ENCODE peak calls at places on chromosomes 3 and 15, in seven cellular contexts. One of them, this sample, is unnamed.

GRCh38 chr3:134381836-134382442 is 7.7 kb upstream of the AMOTL2 start:
- DNase-seq in H9: peak; percentile 67
- DNase-seq in bronchial epithelial cell: peak; percentile 99
- DNase-seq in A549: no peak
- DNase-seq in CD8-positive, alpha-beta T cell: no peak
- DNase-seq in transverse colon: peak; percentile 88
- DNase-seq in cardiac muscle cell: no peak
- DNase-seq in this sample: no peak

GRCh38 chr15:77836116-77836798 is 203.5 kb upstream of the LINGO1 start:
- DNase-seq in H9: peak; percentile 69
- DNase-seq in bronchial epithelial cell: peak; percentile 9
- DNase-seq in A549: peak; percentile 33
- DNase-seq in CD8-positive, alpha-beta T cell: no peak
- DNase-seq in transverse colon: no peak
- DNase-seq in cardiac muscle cell: peak; percentile 57
- DNase-seq in this sample: no peak

GRCh38 chr3:3189102-3189727 is 9.7 kb upstream of the CRBN start:
- DNase-seq in H9: no peak
- DNase-seq in bronchial epithelial cell: no peak
- DNase-seq in A549: no peak
- DNase-seq in CD8-positive, alpha-beta T cell: no peak
- DNase-seq in transverse colon: no peak
- DNase-seq in cardiac muscle cell: no peak
- DNase-seq in this sample: no peak

GRCh38 chr3:44284949-44285348 is 43.3 kb downstream of the TOPAZ1 start:
- DNase-seq in H9: no peak
- DNase-seq in bronchial epithelial cell: no peak
- DNase-seq in A549: no peak
- DNase-seq in CD8-positive, alpha-beta T cell: no peak
- DNase-seq in transverse colon: no peak
- DNase-seq in cardiac muscle cell: no peak
- DNase-seq in this sample: no peak

GRCh38 chr3:144770813-144771400 is 799.3 kb downstream of the DIPK2A start:
- DNase-seq in H9: no peak
- DNase-seq in bronchial epithelial cell: peak; percentile 28
- DNase-seq in A549: peak; percentile 33
- DNase-seq in CD8-positive, alpha-beta T cell: no peak
- DNase-seq in transverse colon: no peak
- DNase-seq in cardiac muscle cell: peak; percentile 51
- DNase-seq in this sample: no peak

GRCh38 chr3:141789281-141789680 is 26.1 kb downstream of the GRK7 start:
- DNase-seq in H9: no peak
- DNase-seq in bronchial epithelial cell: no peak
- DNase-seq in A549: peak; percentile 59
- DNase-seq in CD8-positive, alpha-beta T cell: no peak
- DNase-seq in transverse colon: no peak
- DNase-seq in cardiac muscle cell: no peak
- DNase-seq in this sample: no peak

GRCh38 chr3:97863775-97864174 is 42.0 kb downstream of the CRYBG3 start:
- DNase-seq in H9: no peak
- DNase-seq in bronchial epithelial cell: no peak
- DNase-seq in A549: no peak
- DNase-seq in CD8-positive, alpha-beta T cell: no peak
- DNase-seq in transverse colon: no peak
- DNase-seq in cardiac muscle cell: no peak
- DNase-seq in this sample: no peak

GRCh38 chr3:72247645-72248388 is 462.9 kb upstream of the PROK2 start:
- DNase-seq in H9: no peak
- DNase-seq in bronchial epithelial cell: no peak
- DNase-seq in A549: no peak
- DNase-seq in CD8-positive, alpha-beta T cell: no peak
- DNase-seq in transverse colon: no peak
- DNase-seq in cardiac muscle cell: no peak
- DNase-seq in this sample: no peak

GRCh38 chr3:44906997-44907396 is 32.6 kb downstream of the TGM4 start:
- DNase-seq in H9: no peak
- DNase-seq in bronchial epithelial cell: peak; percentile 91
- DNase-seq in A549: no peak
- DNase-seq in CD8-positive, alpha-beta T cell: no peak
- DNase-seq in transverse colon: no peak
- DNase-seq in cardiac muscle cell: no peak
- DNase-seq in this sample: no peak

GRCh38 chr15:64970696-64971095 is 19.0 kb downstream of the SPG21 start:
- DNase-seq in H9: no peak
- DNase-seq in bronchial epithelial cell: no peak
- DNase-seq in A549: no peak
- DNase-seq in CD8-positive, alpha-beta T cell: no peak
- DNase-seq in transverse colon: no peak
- DNase-seq in cardiac muscle cell: no peak
- DNase-seq in this sample: no peak

GRCh38 chr3:157152930-157153329 is 7.0 kb downstream of the CCNL1 start:
- DNase-seq in H9: no peak
- DNase-seq in bronchial epithelial cell: no peak
- DNase-seq in A549: no peak
- DNase-seq in CD8-positive, alpha-beta T cell: no peak
- DNase-seq in transverse colon: no peak
- DNase-seq in cardiac muscle cell: no peak
- DNase-seq in this sample: no peak

GRCh38 chr3:146314871-146315270 is 64.0 kb upstream of the PLSCR4 start:
- DNase-seq in H9: no peak
- DNase-seq in bronchial epithelial cell: no peak
- DNase-seq in A549: no peak
- DNase-seq in CD8-positive, alpha-beta T cell: no peak
- DNase-seq in transverse colon: no peak
- DNase-seq in cardiac muscle cell: no peak
- DNase-seq in this sample: no peak

GRCh38 chr15:79185199-79185598 is 94.6 kb upstream of the RASGRF1 start:
- DNase-seq in H9: peak; percentile 67
- DNase-seq in bronchial epithelial cell: no peak
- DNase-seq in A549: peak; percentile 39
- DNase-seq in CD8-positive, alpha-beta T cell: no peak
- DNase-seq in transverse colon: no peak
- DNase-seq in cardiac muscle cell: no peak
- DNase-seq in this sample: no peak
- TF ChIP-seq CTCF in H9: peak; percentile 55
- TF ChIP-seq CTCF in bronchial epithelial cell: peak; percentile 43
- TF ChIP-seq CTCF in A549: no peak
- TF ChIP-seq CTCF in CD8-positive, alpha-beta T cell: no peak
- TF ChIP-seq CTCF in transverse colon: no peak
- TF ChIP-seq CTCF in cardiac muscle cell: peak; percentile 21
- TF ChIP-seq CTCF in this sample: no peak

DNA sequence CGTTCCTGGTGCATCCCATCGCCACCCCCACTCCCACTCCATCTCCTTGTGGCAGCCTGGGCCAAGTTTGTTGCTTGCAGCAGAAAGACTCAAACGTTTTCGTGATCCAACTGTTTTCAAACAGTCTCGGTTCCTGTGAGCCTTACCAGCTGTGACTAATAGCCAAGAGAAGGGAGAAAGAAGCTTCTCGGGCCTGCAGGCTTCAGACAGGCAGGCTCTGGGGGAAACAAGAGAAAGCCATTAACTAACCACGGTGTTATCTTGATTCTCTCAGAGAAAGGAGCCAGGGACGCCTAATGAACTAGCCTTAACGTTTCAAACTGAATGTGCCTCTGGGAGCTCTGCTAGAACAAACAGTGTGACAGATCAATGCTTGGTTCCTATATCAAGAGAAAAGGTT is 742.1 kb downstream of the NR2F2 start:
- DNase-seq in H9: no peak
- DNase-seq in bronchial epithelial cell: no peak
- DNase-seq in A549: no peak
- DNase-seq in CD8-positive, alpha-beta T cell: no peak
- DNase-seq in transverse colon: no peak
- DNase-seq in cardiac muscle cell: peak; percentile 51
- DNase-seq in this sample: no peak
- TF ChIP-seq CTCF in H9: no peak
- TF ChIP-seq CTCF in bronchial epithelial cell: no peak
- TF ChIP-seq CTCF in A549: no peak
- TF ChIP-seq CTCF in CD8-positive, alpha-beta T cell: no peak
- TF ChIP-seq CTCF in transverse colon: no peak
- TF ChIP-seq CTCF in cardiac muscle cell: no peak
- TF ChIP-seq CTCF in this sample: no peak

GRCh38 chr3:186931487-186932280 is 1.4 kb downstream of the ST6GAL1 start:
- DNase-seq in H9: peak; percentile 64
- DNase-seq in bronchial epithelial cell: peak; percentile 46
- DNase-seq in A549: no peak
- DNase-seq in CD8-positive, alpha-beta T cell: peak; percentile 77
- DNase-seq in transverse colon: peak; percentile 64
- DNase-seq in cardiac muscle cell: peak; percentile 49
- DNase-seq in this sample: peak; percentile 53
- TF ChIP-seq CTCF in H9: no peak
- TF ChIP-seq CTCF in bronchial epithelial cell: no peak
- TF ChIP-seq CTCF in A549: no peak
- TF ChIP-seq CTCF in CD8-positive, alpha-beta T cell: no peak
- TF ChIP-seq CTCF in transverse colon: no peak
- TF ChIP-seq CTCF in cardiac muscle cell: no peak
- TF ChIP-seq CTCF in this sample: no peak

GRCh38 chr3:197302696-197303341 is 4.4 kb upstream of the DLG1 start:
- DNase-seq in H9: no peak
- DNase-seq in bronchial epithelial cell: peak; percentile 89
- DNase-seq in A549: no peak
- DNase-seq in CD8-positive, alpha-beta T cell: no peak
- DNase-seq in transverse colon: no peak
- DNase-seq in cardiac muscle cell: no peak
- DNase-seq in this sample: no peak
- TF ChIP-seq CTCF in H9: no peak
- TF ChIP-seq CTCF in bronchial epithelial cell: no peak
- TF ChIP-seq CTCF in A549: no peak
- TF ChIP-seq CTCF in CD8-positive, alpha-beta T cell: no peak
- TF ChIP-seq CTCF in transverse colon: no peak
- TF ChIP-seq CTCF in cardiac muscle cell: no peak
- TF ChIP-seq CTCF in this sample: no peak

DNA sequence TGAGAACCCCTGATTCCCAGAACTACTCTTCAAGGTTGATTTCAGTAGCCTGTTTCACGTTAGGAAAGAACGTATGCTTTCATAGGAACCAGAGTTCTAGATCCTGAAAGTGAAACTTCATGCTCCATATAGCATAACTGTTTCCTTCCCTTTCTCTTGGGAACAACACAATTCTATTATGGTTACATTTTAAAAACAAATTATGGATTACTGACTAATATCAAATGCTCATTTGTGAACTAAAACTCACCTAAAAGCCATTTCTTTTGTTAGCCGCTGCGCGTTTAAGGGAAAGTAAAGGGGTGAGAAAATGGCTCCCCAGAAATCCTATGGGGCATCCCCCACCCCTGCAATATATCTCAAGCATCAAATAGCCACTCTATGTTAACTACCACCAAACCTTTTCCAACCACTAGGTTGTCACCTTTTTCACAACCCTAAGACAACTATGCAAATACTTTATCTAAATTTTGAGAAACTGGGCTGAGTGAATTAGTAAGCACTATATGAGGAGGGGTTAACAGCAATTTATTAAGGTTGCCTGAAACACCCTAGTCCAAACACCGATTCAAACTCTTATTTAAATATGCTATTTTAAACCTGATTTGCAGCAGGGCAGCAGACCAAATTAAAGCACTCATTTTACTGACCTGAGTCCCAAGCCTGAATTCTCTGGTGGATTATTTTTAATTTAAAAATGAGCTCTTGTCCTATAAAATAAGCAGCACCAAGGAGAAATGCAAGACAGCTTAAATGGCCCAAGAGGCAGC is 2.4 kb downstream of the SIAH2 start:
- DNase-seq in H9: no peak
- DNase-seq in bronchial epithelial cell: no peak
- DNase-seq in A549: no peak
- DNase-seq in CD8-positive, alpha-beta T cell: peak; percentile 27
- DNase-seq in transverse colon: no peak
- DNase-seq in cardiac muscle cell: no peak
- DNase-seq in this sample: no peak
- TF ChIP-seq CTCF in H9: no peak
- TF ChIP-seq CTCF in bronchial epithelial cell: no peak
- TF ChIP-seq CTCF in A549: no peak
- TF ChIP-seq CTCF in CD8-positive, alpha-beta T cell: no peak
- TF ChIP-seq CTCF in transverse colon: no peak
- TF ChIP-seq CTCF in cardiac muscle cell: no peak
- TF ChIP-seq CTCF in this sample: no peak

DNA sequence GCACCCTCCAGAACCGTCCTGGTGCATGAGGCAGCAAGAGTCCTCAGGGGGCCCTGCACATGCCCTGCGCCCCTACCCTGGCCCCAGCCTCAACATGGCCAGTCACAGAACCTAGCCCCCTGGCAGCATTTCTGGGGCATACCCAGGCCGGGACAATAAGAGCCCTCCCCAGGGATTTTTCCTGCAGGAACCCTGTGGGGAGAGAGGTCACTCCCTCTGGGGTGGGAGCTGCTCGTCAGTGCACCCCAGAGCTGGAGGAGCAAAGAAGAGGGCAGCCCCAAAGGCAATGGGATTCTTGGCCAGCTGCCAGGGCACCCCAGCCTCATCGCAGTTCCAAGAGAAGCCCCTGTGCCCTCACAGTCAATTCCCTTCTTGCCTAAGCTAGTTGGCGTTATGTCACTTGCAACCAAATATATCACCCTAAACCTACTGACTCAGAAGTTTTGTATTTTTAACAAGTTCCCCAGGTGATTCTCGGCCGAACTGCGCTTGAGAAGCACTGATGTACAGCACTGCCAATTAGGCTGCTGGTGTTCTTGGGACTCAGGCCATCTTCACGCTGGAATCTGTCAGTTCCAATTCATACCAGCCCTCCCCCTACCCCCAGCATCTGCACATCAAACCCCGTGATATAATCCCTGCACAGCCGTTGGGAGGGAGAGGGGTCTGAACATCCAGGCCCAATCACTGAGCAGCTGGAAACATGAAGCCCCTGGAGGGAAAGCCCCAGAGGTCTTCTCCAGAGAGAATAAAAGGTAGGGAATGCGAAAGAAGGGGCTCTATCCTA is 87.5 kb upstream of the PRR20G start:
- DNase-seq in H9: no peak
- DNase-seq in bronchial epithelial cell: no peak
- DNase-seq in A549: no peak
- DNase-seq in CD8-positive, alpha-beta T cell: no peak
- DNase-seq in transverse colon: no peak
- DNase-seq in cardiac muscle cell: no peak
- DNase-seq in this sample: no peak
- TF ChIP-seq CTCF in H9: no peak
- TF ChIP-seq CTCF in bronchial epithelial cell: no peak
- TF ChIP-seq CTCF in A549: no peak
- TF ChIP-seq CTCF in CD8-positive, alpha-beta T cell: no peak
- TF ChIP-seq CTCF in transverse colon: no peak
- TF ChIP-seq CTCF in cardiac muscle cell: no peak
- TF ChIP-seq CTCF in this sample: no peak